ENCODE peak calls at places on chromosomes 13 and 19, in eight cellular contexts. V is heart right ventricle, J is WERI-Rb-1, G is GM12865, X is right atrium auricular region, P is fibroblast of mammary gland, O is AG10803, I is fibroblast of the aortic adventitia. Q is an unnamed sample.
A peak's percentile ranks its signal among the peaks of the same experiment; 100 is the strongest.

GRCh38 chr13:110676511-110677204 is 29.3 kb downstream of the CARS2 start:
- DNase-seq in O (no peak), P (no peak), I (no peak), V (no peak), J (no peak), G (peak; percentile 73), X (no peak), Q (no peak)

GRCh38 chr19:33503791-33504444 is 17.7 kb downstream of the PEPD start:
- DNase-seq in I (no peak), O (no peak), P (no peak), V (no peak), J (no peak), X (no peak), G (no peak), Q (no peak)

GRCh38 chr19:35171730-35172129 is 17.2 kb downstream of the FXYD5 start:
- DNase-seq in V (no peak), J (no peak), G (no peak), I (no peak), O (no peak), X (no peak), P (no peak), Q (no peak)

GRCh38 chr19:12788025-12788681 is 3.1 kb upstream of the JUNB start:
- DNase-seq in I (peak; percentile 52), X (no peak), O (no peak), P (no peak), J (no peak), G (no peak), V (no peak), Q (no peak)

GRCh38 chr13:106100261-106100919 is 435.1 kb downstream of the EFNB2 start:
- DNase-seq in V (peak; percentile 19), X (no peak), G (peak; percentile 42), J (no peak), P (no peak), O (no peak), I (no peak), Q (no peak)

GRCh38 chr13:32829269-32829668 is 187.0 kb upstream of the KL start:
- DNase-seq in G (no peak), V (no peak), P (no peak), X (no peak), I (no peak), O (no peak), J (no peak), Q (no peak)

GRCh38 chr19:52585101-52585500 is 15.0 kb downstream of the ZNF701 start:
- DNase-seq in O (no peak), I (no peak), X (no peak), G (no peak), V (no peak), J (no peak), P (peak; percentile 22), Q (no peak)

GRCh38 chr13:98397221-98397620 is 179.7 kb downstream of the STK24 start:
- DNase-seq in J (no peak), V (no peak), P (peak; percentile 12), I (peak; percentile 41), O (no peak), G (no peak), X (no peak), Q (peak; percentile 30)

GRCh38 chr13:73189365-73189764 is 130.6 kb downstream of the KLF5 start:
- DNase-seq in P (no peak), I (no peak), V (no peak), O (no peak), G (no peak), J (no peak), X (no peak), Q (no peak)

GRCh38 chr19:34241513-34242337 is 12.6 kb upstream of the GARRE1 start:
- DNase-seq in P (no peak), V (no peak), I (no peak), X (no peak), J (peak; percentile 70), O (no peak), G (peak; percentile 80), Q (no peak)

GRCh38 chr13:39892731-39893293 is 237.3 kb downstream of the COG6 start:
- DNase-seq in J (no peak), G (no peak), O (peak; percentile 54), X (no peak), V (peak; percentile 59), I (peak; percentile 99), P (peak; percentile 65), Q (peak; percentile 74)

GRCh38 chr13:93243375-93244063 is 16.9 kb downstream of the GPC6 start:
- DNase-seq in P (no peak), V (no peak), X (no peak), O (no peak), G (no peak), J (no peak), I (no peak), Q (no peak)

GRCh38 chr19:43471091-43471490 is 5.7 kb upstream of the LYPD3 start:
- DNase-seq in X (no peak), I (no peak), V (no peak), G (no peak), P (no peak), O (no peak), J (no peak), Q (no peak)

DNA sequence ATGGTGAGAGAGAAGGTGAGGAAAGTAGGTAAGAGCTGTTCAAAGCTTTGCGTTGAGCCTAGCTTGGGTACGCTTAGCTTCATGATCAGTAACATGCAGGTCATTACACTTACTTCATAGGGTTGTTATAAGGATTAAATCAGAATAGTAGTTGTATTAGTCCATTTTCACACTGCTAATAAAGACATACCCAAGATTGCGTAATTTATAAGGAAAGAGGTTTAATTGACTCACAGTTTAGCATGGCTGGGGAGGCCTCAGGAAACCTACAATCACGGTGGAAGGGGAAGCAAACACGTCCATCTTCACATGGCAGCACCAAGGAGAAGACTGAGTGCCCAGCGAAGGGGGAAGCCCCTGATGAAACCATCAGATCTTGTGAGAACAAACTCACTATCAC is 21.9 kb downstream of the GPALPP1 start:
- DNase-seq in I (no peak), X (no peak), O (no peak), J (no peak), V (no peak), P (no peak), G (no peak), Q (no peak)
- H3K4me3 ChIP-seq in I (no peak overlapping the region), X (no peak overlapping the region), O (no peak overlapping the region), J (no peak overlapping the region), V (no peak overlapping the region), P (no peak overlapping the region), G (no peak overlapping the region), Q (no peak overlapping the region)

DNA sequence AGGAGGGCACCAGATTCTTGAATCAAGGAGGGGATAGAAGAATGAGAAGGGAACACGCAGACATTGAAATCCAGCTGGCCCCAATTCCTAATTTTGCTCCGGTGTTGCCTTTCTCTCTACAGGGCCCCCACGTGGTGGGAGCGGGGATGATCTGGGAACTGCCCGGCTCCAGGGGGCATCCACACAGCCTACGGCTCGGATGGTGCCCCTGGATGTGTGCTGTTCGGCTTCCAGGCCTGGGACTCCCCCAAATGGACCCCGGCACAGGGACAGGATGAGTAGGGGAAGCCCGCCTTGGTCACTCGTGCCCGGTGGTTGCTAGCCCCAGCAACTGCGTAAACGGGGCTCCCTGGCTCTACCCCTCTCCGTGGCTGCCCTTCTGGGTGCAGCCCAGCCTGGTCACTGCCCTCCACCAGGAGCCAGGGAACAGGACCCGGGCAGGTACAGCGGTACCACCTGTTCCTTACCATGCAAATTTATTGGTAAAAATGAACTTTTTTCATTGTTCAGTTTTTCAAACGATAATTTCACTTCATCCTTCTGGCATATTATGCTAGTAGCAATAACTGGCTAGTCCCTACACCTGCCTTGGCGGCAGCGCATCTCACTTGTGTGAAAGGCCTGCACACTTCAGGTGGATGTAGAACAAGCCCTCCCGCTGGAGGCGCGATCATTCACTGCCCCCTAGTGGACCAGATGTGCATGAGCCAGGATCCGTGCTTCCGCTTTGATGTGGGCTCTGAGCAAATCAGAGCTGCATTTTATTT is 111.6 kb downstream of the TEX26 start:
- DNase-seq in J (peak; percentile 64), I (peak; percentile 86), O (peak; percentile 70), G (peak; percentile 89), X (peak; percentile 87), P (peak; percentile 82), V (peak; percentile 70), Q (peak; percentile 83)
- H3K4me3 ChIP-seq in J (no peak overlapping the region), I (no peak overlapping the region), O (no peak overlapping the region), G (no peak overlapping the region), X (no peak overlapping the region), P (no peak overlapping the region), V (no peak overlapping the region), Q (no peak overlapping the region)

GRCh38 chr19:41564515-41565383 is 11.2 kb upstream of the CEACAM21 start:
- DNase-seq in V (peak; percentile 17), I (no peak), O (no peak), X (peak; percentile 56), J (peak; percentile 31), P (no peak), G (no peak), Q (no peak)
- H3K4me3 ChIP-seq in V (peak overlapping the region; percentile 28), I (no peak overlapping the region), O (no peak overlapping the region), X (peak overlapping the region; percentile 14), J (peak overlapping the region; percentile 37), P (no peak overlapping the region), G (no peak overlapping the region), Q (no peak overlapping the region)

GRCh38 chr19:40948580-40949299 is 42.3 kb upstream of the CYP2B6 start:
- DNase-seq in I (no peak), O (no peak), P (no peak), J (no peak), X (no peak), V (no peak), G (no peak), Q (no peak)

GRCh38 chr19:40959338-40959737 is 31.7 kb upstream of the CYP2B6 start:
- DNase-seq in J (no peak), O (no peak), X (no peak), V (no peak), I (no peak), P (no peak), G (no peak), Q (no peak)

GRCh38 chr19:40960062-40960685 is 30.9 kb upstream of the CYP2B6 start:
- DNase-seq in X (no peak), V (no peak), I (no peak), J (no peak), P (no peak), G (no peak), O (no peak), Q (no peak)

GRCh38 chr19:40954573-40954972 is 36.5 kb upstream of the CYP2B6 start:
- DNase-seq in V (no peak), X (no peak), O (no peak), G (peak; percentile 2), J (no peak), P (no peak), I (no peak), Q (peak; percentile 10)
- H3K4me3 ChIP-seq in V (no peak overlapping the region), X (no peak overlapping the region), O (no peak overlapping the region), G (no peak overlapping the region), J (no peak overlapping the region), P (no peak overlapping the region), I (no peak overlapping the region), Q (no peak overlapping the region)

GRCh38 chr19:2013683-2013961 is 1.9 kb downstream of the BTBD2 start:
- DNase-seq in O (no peak), G (no peak), X (no peak), J (no peak), V (no peak), P (no peak), I (no peak), Q (no peak)
- H3K4me3 ChIP-seq in O (no peak overlapping the region), G (no peak overlapping the region), X (no peak overlapping the region), J (no peak overlapping the region), V (no peak overlapping the region), P (no peak overlapping the region), I (no peak overlapping the region), Q (no peak overlapping the region)

GRCh38 chr19:18920400-18920799 is 885 bp downstream of the DDX49 start:
- DNase-seq in O (no peak), X (no peak), P (no peak), I (no peak), J (no peak), G (no peak), V (no peak), Q (no peak)
- H3K4me3 ChIP-seq in O (peak overlapping the region; percentile 98), X (peak overlapping the region; percentile 90), P (peak overlapping the region; percentile 100), I (peak overlapping the region; percentile 100), J (peak overlapping the region; percentile 60), G (peak overlapping the region; percentile 91), V (peak overlapping the region; percentile 87), Q (peak overlapping the region; percentile 95)

Q was measured in fibroblast of villous mesenchyme.